ENCODE peak calls at places on chromosomes 5 and 9, in eight cellular contexts. One of them, this sample, is unnamed.

GRCh38 chr9:136992819-136993369 is 672 bp downstream of the PAXX start:
- DNase-seq in T-helper 1 cell: no peak
- DNase-seq in GM13977: no peak
- DNase-seq in progenitor cell of endocrine pancreas: no peak
- DNase-seq in HepG2: no peak
- DNase-seq in activated T-cell treated with anti-CD3 and anti-CD28 coated beads for 1 hour: no peak
- DNase-seq in B cell: no peak
- DNase-seq in stimulated activated CD8-positive, alpha-beta memory T cell treated with anti-CD3 and anti-CD28 coated beads, Interleukin-2, amount 100 ng/mL, for 1 hour: no peak
- DNase-seq in this sample: no peak

GRCh38 chr5:78953092-78953800 is 31.9 kb downstream of the ARSB start:
- DNase-seq in GM13977: peak
- DNase-seq in B cell: no peak
- DNase-seq in activated T-cell treated with anti-CD3 and anti-CD28 coated beads for 1 hour: no peak
- DNase-seq in stimulated activated CD8-positive, alpha-beta memory T cell treated with anti-CD3 and anti-CD28 coated beads, Interleukin-2, amount 100 ng/mL, for 1 hour: no peak
- DNase-seq in HepG2: no peak
- DNase-seq in T-helper 1 cell: no peak
- DNase-seq in progenitor cell of endocrine pancreas: no peak
- DNase-seq in this sample: no peak

GRCh38 chr9:95110956-95111525 is 206.5 kb downstream of the FANCC start:
- DNase-seq in GM13977: no peak
- DNase-seq in T-helper 1 cell: no peak
- DNase-seq in stimulated activated CD8-positive, alpha-beta memory T cell treated with anti-CD3 and anti-CD28 coated beads, Interleukin-2, amount 100 ng/mL, for 1 hour: no peak
- DNase-seq in B cell: no peak
- DNase-seq in HepG2: no peak
- DNase-seq in activated T-cell treated with anti-CD3 and anti-CD28 coated beads for 1 hour: no peak
- DNase-seq in progenitor cell of endocrine pancreas: no peak
- DNase-seq in this sample: no peak

GRCh38 chr5:38827525-38827924 is 18.3 kb upstream of the OSMR start:
- DNase-seq in GM13977: no peak
- DNase-seq in activated T-cell treated with anti-CD3 and anti-CD28 coated beads for 1 hour: no peak
- DNase-seq in progenitor cell of endocrine pancreas: no peak
- DNase-seq in B cell: no peak
- DNase-seq in HepG2: no peak
- DNase-seq in T-helper 1 cell: no peak
- DNase-seq in stimulated activated CD8-positive, alpha-beta memory T cell treated with anti-CD3 and anti-CD28 coated beads, Interleukin-2, amount 100 ng/mL, for 1 hour: no peak
- DNase-seq in this sample: no peak

GRCh38 chr5:107893642-107894041 is 222.9 kb upstream of the EFNA5 start:
- DNase-seq in progenitor cell of endocrine pancreas: no peak
- DNase-seq in B cell: no peak
- DNase-seq in HepG2: no peak
- DNase-seq in activated T-cell treated with anti-CD3 and anti-CD28 coated beads for 1 hour: no peak
- DNase-seq in stimulated activated CD8-positive, alpha-beta memory T cell treated with anti-CD3 and anti-CD28 coated beads, Interleukin-2, amount 100 ng/mL, for 1 hour: no peak
- DNase-seq in T-helper 1 cell: no peak
- DNase-seq in GM13977: no peak
- DNase-seq in this sample: no peak

GRCh38 chr5:132327278-132327959 is 33.2 kb downstream of the SLC22A4 start:
- DNase-seq in T-helper 1 cell: no peak
- DNase-seq in B cell: no peak
- DNase-seq in progenitor cell of endocrine pancreas: no peak
- DNase-seq in GM13977: no peak
- DNase-seq in activated T-cell treated with anti-CD3 and anti-CD28 coated beads for 1 hour: no peak
- DNase-seq in stimulated activated CD8-positive, alpha-beta memory T cell treated with anti-CD3 and anti-CD28 coated beads, Interleukin-2, amount 100 ng/mL, for 1 hour: no peak
- DNase-seq in HepG2: no peak
- DNase-seq in this sample: no peak

GRCh38 chr5:169112016-169112415 is 188.9 kb downstream of the SLIT3 start:
- DNase-seq in stimulated activated CD8-positive, alpha-beta memory T cell treated with anti-CD3 and anti-CD28 coated beads, Interleukin-2, amount 100 ng/mL, for 1 hour: no peak
- DNase-seq in progenitor cell of endocrine pancreas: no peak
- DNase-seq in GM13977: no peak
- DNase-seq in B cell: no peak
- DNase-seq in HepG2: no peak
- DNase-seq in T-helper 1 cell: no peak
- DNase-seq in activated T-cell treated with anti-CD3 and anti-CD28 coated beads for 1 hour: no peak
- DNase-seq in this sample: no peak

GRCh38 chr5:168300377-168301182 is 9.1 kb downstream of the WWC1 start:
- DNase-seq in HepG2: no peak
- DNase-seq in stimulated activated CD8-positive, alpha-beta memory T cell treated with anti-CD3 and anti-CD28 coated beads, Interleukin-2, amount 100 ng/mL, for 1 hour: no peak
- DNase-seq in progenitor cell of endocrine pancreas: no peak
- DNase-seq in B cell: no peak
- DNase-seq in activated T-cell treated with anti-CD3 and anti-CD28 coated beads for 1 hour: no peak
- DNase-seq in GM13977: no peak
- DNase-seq in T-helper 1 cell: no peak
- DNase-seq in this sample: no peak

GRCh38 chr9:22440841-22441240 is 5.8 kb upstream of the DMRTA1 start:
- DNase-seq in activated T-cell treated with anti-CD3 and anti-CD28 coated beads for 1 hour: no peak
- DNase-seq in GM13977: no peak
- DNase-seq in stimulated activated CD8-positive, alpha-beta memory T cell treated with anti-CD3 and anti-CD28 coated beads, Interleukin-2, amount 100 ng/mL, for 1 hour: no peak
- DNase-seq in HepG2: no peak
- DNase-seq in T-helper 1 cell: no peak
- DNase-seq in progenitor cell of endocrine pancreas: no peak
- DNase-seq in B cell: no peak
- DNase-seq in this sample: no peak

GRCh38 chr5:77280036-77280435 is 69.6 kb downstream of the PDE8B start:
- DNase-seq in GM13977: no peak
- DNase-seq in progenitor cell of endocrine pancreas: no peak
- DNase-seq in T-helper 1 cell: no peak
- DNase-seq in activated T-cell treated with anti-CD3 and anti-CD28 coated beads for 1 hour: no peak
- DNase-seq in HepG2: no peak
- DNase-seq in B cell: no peak
- DNase-seq in stimulated activated CD8-positive, alpha-beta memory T cell treated with anti-CD3 and anti-CD28 coated beads, Interleukin-2, amount 100 ng/mL, for 1 hour: no peak
- DNase-seq in this sample: no peak

GRCh38 chr9:7560669-7561305 is 238.8 kb downstream of the DMAC1 start:
- DNase-seq in HepG2: no peak
- DNase-seq in GM13977: no peak
- DNase-seq in progenitor cell of endocrine pancreas: no peak
- DNase-seq in stimulated activated CD8-positive, alpha-beta memory T cell treated with anti-CD3 and anti-CD28 coated beads, Interleukin-2, amount 100 ng/mL, for 1 hour: no peak
- DNase-seq in T-helper 1 cell: no peak
- DNase-seq in activated T-cell treated with anti-CD3 and anti-CD28 coated beads for 1 hour: no peak
- DNase-seq in B cell: no peak
- DNase-seq in this sample: no peak

GRCh38 chr9:107487521-107488399 is 1.8 kb downstream of the KLF4 start:
- DNase-seq in HepG2: no peak
- DNase-seq in T-helper 1 cell: no peak
- DNase-seq in B cell: no peak
- DNase-seq in activated T-cell treated with anti-CD3 and anti-CD28 coated beads for 1 hour: no peak
- DNase-seq in GM13977: peak
- DNase-seq in stimulated activated CD8-positive, alpha-beta memory T cell treated with anti-CD3 and anti-CD28 coated beads, Interleukin-2, amount 100 ng/mL, for 1 hour: no peak
- DNase-seq in progenitor cell of endocrine pancreas: peak
- DNase-seq in this sample: no peak

GRCh38 chr5:77255617-77256016 is 45.1 kb downstream of the PDE8B start:
- DNase-seq in B cell: no peak
- DNase-seq in progenitor cell of endocrine pancreas: no peak
- DNase-seq in T-helper 1 cell: no peak
- DNase-seq in stimulated activated CD8-positive, alpha-beta memory T cell treated with anti-CD3 and anti-CD28 coated beads, Interleukin-2, amount 100 ng/mL, for 1 hour: no peak
- DNase-seq in HepG2: no peak
- DNase-seq in activated T-cell treated with anti-CD3 and anti-CD28 coated beads for 1 hour: no peak
- DNase-seq in GM13977: no peak
- DNase-seq in this sample: no peak

GRCh38 chr9:78400496-78400895 is 103.6 kb downstream of the PSAT1 start:
- DNase-seq in T-helper 1 cell: no peak
- DNase-seq in HepG2: no peak
- DNase-seq in activated T-cell treated with anti-CD3 and anti-CD28 coated beads for 1 hour: no peak
- DNase-seq in stimulated activated CD8-positive, alpha-beta memory T cell treated with anti-CD3 and anti-CD28 coated beads, Interleukin-2, amount 100 ng/mL, for 1 hour: no peak
- DNase-seq in progenitor cell of endocrine pancreas: no peak
- DNase-seq in B cell: no peak
- DNase-seq in GM13977: no peak
- DNase-seq in this sample: no peak

GRCh38 chr5:101278011-101278687 is 375.1 kb upstream of the ST8SIA4 start:
- DNase-seq in HepG2: no peak
- DNase-seq in activated T-cell treated with anti-CD3 and anti-CD28 coated beads for 1 hour: no peak
- DNase-seq in T-helper 1 cell: no peak
- DNase-seq in GM13977: no peak
- DNase-seq in progenitor cell of endocrine pancreas: no peak
- DNase-seq in stimulated activated CD8-positive, alpha-beta memory T cell treated with anti-CD3 and anti-CD28 coated beads, Interleukin-2, amount 100 ng/mL, for 1 hour: no peak
- DNase-seq in B cell: no peak
- DNase-seq in this sample: no peak

GRCh38 chr5:83376461-83376860 is 95.1 kb upstream of the VCAN start:
- DNase-seq in progenitor cell of endocrine pancreas: no peak
- DNase-seq in B cell: no peak
- DNase-seq in HepG2: no peak
- DNase-seq in GM13977: no peak
- DNase-seq in T-helper 1 cell: no peak
- DNase-seq in activated T-cell treated with anti-CD3 and anti-CD28 coated beads for 1 hour: no peak
- DNase-seq in stimulated activated CD8-positive, alpha-beta memory T cell treated with anti-CD3 and anti-CD28 coated beads, Interleukin-2, amount 100 ng/mL, for 1 hour: no peak
- DNase-seq in this sample: no peak

GRCh38 chr9:128704356-128704670 is 2.0 kb downstream of the PKN3 start:
- DNase-seq in B cell: no peak
- DNase-seq in stimulated activated CD8-positive, alpha-beta memory T cell treated with anti-CD3 and anti-CD28 coated beads, Interleukin-2, amount 100 ng/mL, for 1 hour: no peak
- DNase-seq in activated T-cell treated with anti-CD3 and anti-CD28 coated beads for 1 hour: no peak
- DNase-seq in GM13977: no peak
- DNase-seq in progenitor cell of endocrine pancreas: no peak
- DNase-seq in T-helper 1 cell: no peak
- DNase-seq in HepG2: no peak
- DNase-seq in this sample: no peak

GRCh38 chr5:100777680-100778281 is 125.3 kb downstream of the ST8SIA4 start:
- DNase-seq in GM13977: peak
- DNase-seq in HepG2: no peak
- DNase-seq in progenitor cell of endocrine pancreas: no peak
- DNase-seq in B cell: peak
- DNase-seq in activated T-cell treated with anti-CD3 and anti-CD28 coated beads for 1 hour: no peak
- DNase-seq in T-helper 1 cell: no peak
- DNase-seq in stimulated activated CD8-positive, alpha-beta memory T cell treated with anti-CD3 and anti-CD28 coated beads, Interleukin-2, amount 100 ng/mL, for 1 hour: no peak
- DNase-seq in this sample: no peak

GRCh38 chr9:126670270-126670669 is 56.5 kb downstream of the LMX1B start:
- DNase-seq in stimulated activated CD8-positive, alpha-beta memory T cell treated with anti-CD3 and anti-CD28 coated beads, Interleukin-2, amount 100 ng/mL, for 1 hour: no peak
- DNase-seq in progenitor cell of endocrine pancreas: no peak
- DNase-seq in activated T-cell treated with anti-CD3 and anti-CD28 coated beads for 1 hour: no peak
- DNase-seq in HepG2: no peak
- DNase-seq in B cell: no peak
- DNase-seq in GM13977: no peak
- DNase-seq in T-helper 1 cell: no peak
- DNase-seq in this sample: no peak

GRCh38 chr5:13552361-13552760 is 392.1 kb downstream of the DNAH5 start:
- DNase-seq in B cell: no peak
- DNase-seq in T-helper 1 cell: no peak
- DNase-seq in GM13977: no peak
- DNase-seq in progenitor cell of endocrine pancreas: no peak
- DNase-seq in activated T-cell treated with anti-CD3 and anti-CD28 coated beads for 1 hour: no peak
- DNase-seq in stimulated activated CD8-positive, alpha-beta memory T cell treated with anti-CD3 and anti-CD28 coated beads, Interleukin-2, amount 100 ng/mL, for 1 hour: no peak
- DNase-seq in HepG2: no peak
- DNase-seq in this sample: no peak

GRCh38 chr5:179873711-179874110 is 15.1 kb upstream of the MRNIP start:
- DNase-seq in T-helper 1 cell: no peak
- DNase-seq in stimulated activated CD8-positive, alpha-beta memory T cell treated with anti-CD3 and anti-CD28 coated beads, Interleukin-2, amount 100 ng/mL, for 1 hour: no peak
- DNase-seq in HepG2: no peak
- DNase-seq in activated T-cell treated with anti-CD3 and anti-CD28 coated beads for 1 hour: no peak
- DNase-seq in B cell: no peak
- DNase-seq in GM13977: no peak
- DNase-seq in progenitor cell of endocrine pancreas: no peak
- DNase-seq in this sample: no peak

GRCh38 chr5:61327761-61328753 is 4.0 kb upstream of the ZSWIM6 start:
- DNase-seq in activated T-cell treated with anti-CD3 and anti-CD28 coated beads for 1 hour: no peak
- DNase-seq in stimulated activated CD8-positive, alpha-beta memory T cell treated with anti-CD3 and anti-CD28 coated beads, Interleukin-2, amount 100 ng/mL, for 1 hour: no peak
- DNase-seq in B cell: no peak
- DNase-seq in T-helper 1 cell: no peak
- DNase-seq in HepG2: peak
- DNase-seq in GM13977: peak
- DNase-seq in progenitor cell of endocrine pancreas: no peak
- DNase-seq in this sample: peak

GRCh38 chr5:144004751-144005150 is 165.7 kb downstream of the YIPF5 start:
- DNase-seq in T-helper 1 cell: no peak
- DNase-seq in progenitor cell of endocrine pancreas: no peak
- DNase-seq in B cell: no peak
- DNase-seq in activated T-cell treated with anti-CD3 and anti-CD28 coated beads for 1 hour: no peak
- DNase-seq in stimulated activated CD8-positive, alpha-beta memory T cell treated with anti-CD3 and anti-CD28 coated beads, Interleukin-2, amount 100 ng/mL, for 1 hour: no peak
- DNase-seq in HepG2: no peak
- DNase-seq in GM13977: no peak
- DNase-seq in this sample: no peak

GRCh38 chr9:134145262-134145661 is 9.4 kb downstream of the WDR5 start:
- DNase-seq in stimulated activated CD8-positive, alpha-beta memory T cell treated with anti-CD3 and anti-CD28 coated beads, Interleukin-2, amount 100 ng/mL, for 1 hour: no peak
- DNase-seq in T-helper 1 cell: no peak
- DNase-seq in B cell: no peak
- DNase-seq in activated T-cell treated with anti-CD3 and anti-CD28 coated beads for 1 hour: no peak
- DNase-seq in GM13977: no peak
- DNase-seq in progenitor cell of endocrine pancreas: no peak
- DNase-seq in HepG2: no peak
- DNase-seq in this sample: no peak

GRCh38 chr9:91741529-91741928 is 208.5 kb downstream of the ROR2 start:
- DNase-seq in T-helper 1 cell: no peak
- DNase-seq in HepG2: no peak
- DNase-seq in GM13977: no peak
- DNase-seq in stimulated activated CD8-positive, alpha-beta memory T cell treated with anti-CD3 and anti-CD28 coated beads, Interleukin-2, amount 100 ng/mL, for 1 hour: no peak
- DNase-seq in progenitor cell of endocrine pancreas: no peak
- DNase-seq in activated T-cell treated with anti-CD3 and anti-CD28 coated beads for 1 hour: no peak
- DNase-seq in B cell: no peak
- DNase-seq in this sample: no peak

GRCh38 chr9:107755267-107755666 is 265.7 kb upstream of the KLF4 start:
- DNase-seq in B cell: no peak
- DNase-seq in activated T-cell treated with anti-CD3 and anti-CD28 coated beads for 1 hour: no peak
- DNase-seq in HepG2: no peak
- DNase-seq in GM13977: no peak
- DNase-seq in T-helper 1 cell: no peak
- DNase-seq in stimulated activated CD8-positive, alpha-beta memory T cell treated with anti-CD3 and anti-CD28 coated beads, Interleukin-2, amount 100 ng/mL, for 1 hour: no peak
- DNase-seq in progenitor cell of endocrine pancreas: no peak
- DNase-seq in this sample: no peak

This sample was measured in K562.